ENCODE peak calls at places on chromosome 9, in seven cellular contexts. One of them, this sample, is unnamed.

GRCh38 chr9:73089304-73089985 is 62.2 kb upstream of the ANXA1 start:
- DNase-seq in endothelial cell: no peak
- DNase-seq in GM06990: no peak
- DNase-seq in T follicular helper cell: no peak
- DNase-seq in hypothalamus: no peak
- DNase-seq in fibroblast of the aortic adventitia: no peak
- DNase-seq in NCI-H2029: no peak
- DNase-seq in this sample: no peak

GRCh38 chr9:4591123-4591500 is 71.0 kb upstream of the PLPP6 start:
- DNase-seq in endothelial cell: no peak
- DNase-seq in NCI-H2029: no peak
- DNase-seq in T follicular helper cell: no peak
- DNase-seq in GM06990: no peak
- DNase-seq in hypothalamus: no peak
- DNase-seq in fibroblast of the aortic adventitia: peak; percentile 69
- DNase-seq in this sample: no peak

GRCh38 chr9:114082017-114082735 is 4.1 kb upstream of the AMBP start:
- DNase-seq in endothelial cell: peak; percentile 90
- DNase-seq in hypothalamus: peak; percentile 70
- DNase-seq in NCI-H2029: peak; percentile 76
- DNase-seq in GM06990: no peak
- DNase-seq in fibroblast of the aortic adventitia: peak; percentile 93
- DNase-seq in T follicular helper cell: peak; percentile 60
- DNase-seq in this sample: peak; percentile 88

GRCh38 chr9:127946728-127947127 is 9.1 kb upstream of the DPM2 start:
- DNase-seq in endothelial cell: no peak
- DNase-seq in T follicular helper cell: no peak
- DNase-seq in GM06990: no peak
- DNase-seq in fibroblast of the aortic adventitia: no peak
- DNase-seq in hypothalamus: no peak
- DNase-seq in NCI-H2029: no peak
- DNase-seq in this sample: no peak

GRCh38 chr9:82543726-82544125 is 519.2 kb downstream of the RASEF start:
- DNase-seq in hypothalamus: no peak
- DNase-seq in GM06990: no peak
- DNase-seq in NCI-H2029: no peak
- DNase-seq in T follicular helper cell: no peak
- DNase-seq in fibroblast of the aortic adventitia: no peak
- DNase-seq in endothelial cell: no peak
- DNase-seq in this sample: peak; percentile 1

GRCh38 chr9:85702881-85703280 is 38.9 kb downstream of the AGTPBP1 start:
- DNase-seq in NCI-H2029: no peak
- DNase-seq in hypothalamus: no peak
- DNase-seq in T follicular helper cell: no peak
- DNase-seq in GM06990: no peak
- DNase-seq in endothelial cell: no peak
- DNase-seq in fibroblast of the aortic adventitia: peak; percentile 39
- DNase-seq in this sample: no peak

GRCh38 chr9:83472221-83472665 is 66.0 kb downstream of the FRMD3 start:
- DNase-seq in endothelial cell: no peak
- DNase-seq in T follicular helper cell: no peak
- DNase-seq in hypothalamus: no peak
- DNase-seq in fibroblast of the aortic adventitia: peak; percentile 27
- DNase-seq in NCI-H2029: peak; percentile 48
- DNase-seq in GM06990: no peak
- DNase-seq in this sample: peak; percentile 92

GRCh38 chr9:114452219-114453169 is 52.8 kb downstream of the WHRN start:
- DNase-seq in fibroblast of the aortic adventitia: no peak
- DNase-seq in NCI-H2029: peak; percentile 53
- DNase-seq in GM06990: peak; percentile 45
- DNase-seq in T follicular helper cell: peak; percentile 25
- DNase-seq in hypothalamus: no peak
- DNase-seq in endothelial cell: no peak
- DNase-seq in this sample: no peak

GRCh38 chr9:70510157-70510770 is 95.8 kb upstream of the KLF9 start:
- DNase-seq in T follicular helper cell: no peak
- DNase-seq in NCI-H2029: no peak
- DNase-seq in hypothalamus: no peak
- DNase-seq in GM06990: no peak
- DNase-seq in fibroblast of the aortic adventitia: no peak
- DNase-seq in endothelial cell: peak; percentile 22
- DNase-seq in this sample: peak; percentile 43

GRCh38 chr9:111613436-111614040 is 14.1 kb upstream of the PTGR1 start:
- DNase-seq in NCI-H2029: no peak
- DNase-seq in T follicular helper cell: no peak
- DNase-seq in hypothalamus: no peak
- DNase-seq in GM06990: no peak
- DNase-seq in endothelial cell: no peak
- DNase-seq in fibroblast of the aortic adventitia: no peak
- DNase-seq in this sample: no peak

GRCh38 chr9:128833696-128834095 is 4.1 kb upstream of the SPOUT1 start:
- DNase-seq in T follicular helper cell: no peak
- DNase-seq in NCI-H2029: no peak
- DNase-seq in hypothalamus: no peak
- DNase-seq in fibroblast of the aortic adventitia: no peak
- DNase-seq in GM06990: no peak
- DNase-seq in endothelial cell: no peak
- DNase-seq in this sample: no peak

GRCh38 chr9:131817627-131818026 is 77.8 kb upstream of the RAPGEF1 start:
- DNase-seq in endothelial cell: no peak
- DNase-seq in NCI-H2029: peak; percentile 97
- DNase-seq in T follicular helper cell: no peak
- DNase-seq in fibroblast of the aortic adventitia: no peak
- DNase-seq in GM06990: no peak
- DNase-seq in hypothalamus: no peak
- DNase-seq in this sample: no peak

GRCh38 chr9:109440117-109440515 is 58.0 kb downstream of the PTPN3 start:
- DNase-seq in GM06990: no peak
- DNase-seq in hypothalamus: no peak
- DNase-seq in endothelial cell: no peak
- DNase-seq in fibroblast of the aortic adventitia: no peak
- DNase-seq in T follicular helper cell: no peak
- DNase-seq in NCI-H2029: no peak
- DNase-seq in this sample: no peak

GRCh38 chr9:107161338-107161737 is 121.7 kb upstream of the RAD23B start:
- DNase-seq in T follicular helper cell: no peak
- DNase-seq in fibroblast of the aortic adventitia: no peak
- DNase-seq in endothelial cell: peak; percentile 17
- DNase-seq in GM06990: no peak
- DNase-seq in hypothalamus: no peak
- DNase-seq in NCI-H2029: peak; percentile 70
- DNase-seq in this sample: no peak